ENCODE peak calls at places on chromosomes 13 and 19, in six cellular contexts. One of them, this sample, is unnamed.

GRCh38 chr19:1851581-1852293 is 3.5 kb upstream of the REXO1 start:
- DNase-seq in fibroblast of pulmonary artery: no peak
- DNase-seq in retinal pigment epithelial cell: no peak
- DNase-seq in fibroblast of lung: no peak
- DNase-seq in A673: peak
- DNase-seq in SK-N-SH: no peak
- DNase-seq in this sample: no peak

GRCh38 chr19:42143341-42144234 is 11.3 kb upstream of the POU2F2 start:
- DNase-seq in retinal pigment epithelial cell: no peak
- DNase-seq in SK-N-SH: no peak
- DNase-seq in fibroblast of pulmonary artery: peak
- DNase-seq in A673: peak
- DNase-seq in fibroblast of lung: peak
- DNase-seq in this sample: peak

GRCh38 chr13:98285852-98286594 is 109.0 kb upstream of the RNF113B start:
- DNase-seq in A673: peak
- DNase-seq in SK-N-SH: no peak
- DNase-seq in fibroblast of lung: no peak
- DNase-seq in fibroblast of pulmonary artery: no peak
- DNase-seq in retinal pigment epithelial cell: no peak
- DNase-seq in this sample: no peak

GRCh38 chr19:8392017-8392591 is 1.9 kb downstream of the RAB11B start:
- DNase-seq in fibroblast of pulmonary artery: no peak
- DNase-seq in A673: no peak
- DNase-seq in SK-N-SH: peak
- DNase-seq in retinal pigment epithelial cell: no peak
- DNase-seq in fibroblast of lung: peak
- DNase-seq in this sample: no peak

GRCh38 chr19:4233282-4233853 is 4.0 kb downstream of the EBI3 start:
- DNase-seq in SK-N-SH: peak
- DNase-seq in A673: peak
- DNase-seq in retinal pigment epithelial cell: no peak
- DNase-seq in fibroblast of lung: peak
- DNase-seq in fibroblast of pulmonary artery: peak
- DNase-seq in this sample: peak

GRCh38 chr13:107117327-107118012 is 549.5 kb upstream of the ARGLU1 start:
- DNase-seq in retinal pigment epithelial cell: no peak
- DNase-seq in fibroblast of pulmonary artery: no peak
- DNase-seq in fibroblast of lung: no peak
- DNase-seq in SK-N-SH: no peak
- DNase-seq in A673: no peak
- DNase-seq in this sample: no peak

GRCh38 chr19:51031880-51032225 is 2.9 kb downstream of the KLK12 start:
- DNase-seq in SK-N-SH: no peak
- DNase-seq in fibroblast of pulmonary artery: no peak
- DNase-seq in fibroblast of lung: no peak
- DNase-seq in retinal pigment epithelial cell: no peak
- DNase-seq in A673: no peak
- DNase-seq in this sample: no peak

GRCh38 chr13:81986308-81986707 is 1645.4 kb upstream of the SPRY2 start:
- DNase-seq in SK-N-SH: no peak
- DNase-seq in fibroblast of pulmonary artery: no peak
- DNase-seq in A673: no peak
- DNase-seq in fibroblast of lung: no peak
- DNase-seq in retinal pigment epithelial cell: no peak
- DNase-seq in this sample: no peak

GRCh38 chr13:114244637-114245036 is 9.9 kb downstream of the CDC16 start:
- DNase-seq in SK-N-SH: no peak
- DNase-seq in A673: no peak
- DNase-seq in fibroblast of pulmonary artery: no peak
- DNase-seq in retinal pigment epithelial cell: no peak
- DNase-seq in fibroblast of lung: no peak
- DNase-seq in this sample: no peak
- TF ChIP-seq CTCF in SK-N-SH: no peak
- TF ChIP-seq CTCF in A673: no peak
- TF ChIP-seq CTCF in fibroblast of pulmonary artery: no peak
- TF ChIP-seq CTCF in retinal pigment epithelial cell: no peak
- TF ChIP-seq CTCF in fibroblast of lung: no peak
- TF ChIP-seq CTCF in this sample: no peak

DNA sequence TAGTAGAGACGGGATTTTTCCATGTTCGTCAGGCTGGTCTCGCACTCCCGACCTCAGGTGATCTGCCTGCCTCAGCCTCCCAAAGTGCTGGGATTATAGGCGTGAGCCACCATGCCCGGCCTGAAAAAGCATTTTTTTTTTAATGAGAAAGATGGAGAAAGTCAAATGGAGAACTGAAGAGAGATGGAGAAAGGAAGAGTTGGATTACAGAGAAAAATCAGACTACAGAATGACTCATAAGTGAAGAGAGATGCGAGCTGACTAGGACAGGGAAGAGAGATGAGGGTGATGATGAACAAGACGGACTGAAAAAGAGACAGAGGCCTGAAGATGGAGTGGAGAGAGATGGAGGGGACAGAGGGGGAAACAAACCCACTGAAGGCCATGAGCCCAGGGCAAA is 1.5 kb downstream of the DHX34 start:
- DNase-seq in SK-N-SH: no peak
- DNase-seq in fibroblast of pulmonary artery: no peak
- DNase-seq in A673: no peak
- DNase-seq in fibroblast of lung: no peak
- DNase-seq in retinal pigment epithelial cell: no peak
- DNase-seq in this sample: no peak
- TF ChIP-seq CTCF in SK-N-SH: no peak
- TF ChIP-seq CTCF in fibroblast of pulmonary artery: no peak
- TF ChIP-seq CTCF in A673: no peak
- TF ChIP-seq CTCF in fibroblast of lung: no peak
- TF ChIP-seq CTCF in retinal pigment epithelial cell: no peak
- TF ChIP-seq CTCF in this sample: no peak

GRCh38 chr13:30615851-30616311 is 1.8 kb upstream of the USPL1 start:
- DNase-seq in A673: peak
- DNase-seq in SK-N-SH: peak
- DNase-seq in fibroblast of pulmonary artery: peak
- DNase-seq in retinal pigment epithelial cell: peak
- DNase-seq in fibroblast of lung: peak
- DNase-seq in this sample: no peak

GRCh38 chr13:30618186-30618937 is 642 bp downstream of the USPL1 start:
- DNase-seq in A673: no peak
- DNase-seq in fibroblast of pulmonary artery: no peak
- DNase-seq in fibroblast of lung: no peak
- DNase-seq in retinal pigment epithelial cell: no peak
- DNase-seq in SK-N-SH: no peak
- DNase-seq in this sample: peak

GRCh38 chr13:30616927-30617314 is 799 bp upstream of the USPL1 start:
- DNase-seq in A673: peak
- DNase-seq in SK-N-SH: peak
- DNase-seq in retinal pigment epithelial cell: peak
- DNase-seq in fibroblast of pulmonary artery: peak
- DNase-seq in fibroblast of lung: peak
- DNase-seq in this sample: no peak

GRCh38 chr13:30618938-30619289 is 1.2 kb downstream of the USPL1 start:
- DNase-seq in fibroblast of lung: no peak
- DNase-seq in A673: no peak
- DNase-seq in SK-N-SH: no peak
- DNase-seq in fibroblast of pulmonary artery: no peak
- DNase-seq in retinal pigment epithelial cell: no peak
- DNase-seq in this sample: no peak

GRCh38 chr13:30617315-30618185 is at the start of gene USPL1:
- DNase-seq in A673: peak
- DNase-seq in retinal pigment epithelial cell: peak
- DNase-seq in fibroblast of pulmonary artery: peak
- DNase-seq in SK-N-SH: peak
- DNase-seq in fibroblast of lung: peak
- DNase-seq in this sample: peak
- TF ChIP-seq CTCF in A673: no peak
- TF ChIP-seq CTCF in retinal pigment epithelial cell: peak
- TF ChIP-seq CTCF in fibroblast of pulmonary artery: no peak
- TF ChIP-seq CTCF in SK-N-SH: no peak
- TF ChIP-seq CTCF in fibroblast of lung: no peak
- TF ChIP-seq CTCF in this sample: no peak

DNA sequence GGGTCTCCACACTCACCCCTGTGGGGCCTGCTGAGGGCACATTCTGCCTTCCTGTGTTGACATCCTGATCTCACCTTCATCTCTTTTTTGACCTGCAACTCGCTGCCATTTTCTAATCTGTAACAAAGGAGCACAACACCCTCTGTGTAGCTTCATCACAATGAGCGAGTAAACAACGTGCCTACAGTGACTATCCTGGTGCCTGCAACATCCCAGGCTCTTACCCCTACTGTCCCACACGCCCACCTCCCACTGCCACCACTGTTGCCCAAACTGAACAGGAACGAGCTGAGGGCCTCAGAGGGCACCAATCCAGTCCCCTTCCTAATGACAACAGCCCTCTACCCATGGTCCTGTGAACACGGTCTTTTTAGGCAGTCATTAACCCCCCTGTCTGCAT is 102.2 kb upstream of the GJB6 start:
- DNase-seq in retinal pigment epithelial cell: no peak
- DNase-seq in SK-N-SH: no peak
- DNase-seq in fibroblast of pulmonary artery: no peak
- DNase-seq in fibroblast of lung: no peak
- DNase-seq in A673: no peak
- DNase-seq in this sample: no peak
- TF ChIP-seq CTCF in retinal pigment epithelial cell: no peak
- TF ChIP-seq CTCF in SK-N-SH: no peak
- TF ChIP-seq CTCF in fibroblast of pulmonary artery: no peak
- TF ChIP-seq CTCF in fibroblast of lung: no peak
- TF ChIP-seq CTCF in A673: no peak
- TF ChIP-seq CTCF in this sample: no peak

DNA sequence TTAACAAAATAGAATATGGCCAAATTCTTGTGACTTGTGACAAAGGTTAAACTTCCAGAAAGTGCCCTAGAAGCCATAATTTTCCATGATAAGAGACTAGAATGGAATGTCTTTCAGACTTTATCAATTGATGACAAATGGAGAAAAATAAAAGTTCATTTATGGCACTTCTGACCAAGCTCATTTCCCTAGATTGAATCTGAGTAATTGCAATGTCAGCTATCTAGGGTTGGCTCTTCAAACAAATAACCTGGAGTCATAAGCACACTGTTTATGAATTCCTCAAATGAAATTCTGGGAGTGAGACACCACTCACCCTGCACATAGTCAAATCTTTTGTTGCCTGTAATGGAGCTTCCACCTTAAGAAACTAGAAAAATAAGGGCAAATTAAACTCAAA is 11.4 kb downstream of the ARHGEF7 start:
- DNase-seq in retinal pigment epithelial cell: no peak
- DNase-seq in SK-N-SH: no peak
- DNase-seq in fibroblast of pulmonary artery: no peak
- DNase-seq in fibroblast of lung: no peak
- DNase-seq in A673: no peak
- DNase-seq in this sample: no peak
- TF ChIP-seq CTCF in retinal pigment epithelial cell: no peak
- TF ChIP-seq CTCF in SK-N-SH: no peak
- TF ChIP-seq CTCF in fibroblast of pulmonary artery: no peak
- TF ChIP-seq CTCF in fibroblast of lung: no peak
- TF ChIP-seq CTCF in A673: no peak
- TF ChIP-seq CTCF in this sample: no peak